ENCODE peak calls at places on chromosomes 7 and 10, in nine cellular contexts. B is spleen, U is breast epithelium, Q is GM23338, W is SK-N-SH, P is HepG2, O is Panc1, L is HCT116, C is GM12878. Y is an unnamed sample.

GRCh38 chr10:63935705-63936104 is 414.5 kb downstream of the REEP3 start:
- DNase-seq in B (no peak), U (no peak), Q (peak; percentile 6), W (no peak), P (no peak), O (no peak), L (no peak), C (no peak), Y (no peak)

GRCh38 chr10:132941640-132942051 is 724 bp downstream of the CFAP46 start:
- DNase-seq in B (peak; percentile 74), U (no peak), Q (no peak), W (peak; percentile 53), P (no peak), O (no peak), L (no peak), C (no peak), Y (no peak)

GRCh38 chr7:95686109-95686508 is 86.2 kb upstream of the DYNC1I1 start:
- DNase-seq in B (no peak), U (peak; percentile 32), Q (peak; percentile 67), W (peak; percentile 35), P (peak; percentile 40), O (peak; percentile 54), L (peak; percentile 54), C (no peak), Y (peak; percentile 80)

GRCh38 chr10:110485541-110485940 is 12.2 kb upstream of the DUSP5 start:
- DNase-seq in B (no peak), U (no peak), Q (no peak), W (no peak), P (no peak), O (no peak), L (no peak), C (no peak), Y (no peak)

GRCh38 chr7:5596046-5596895 is 172.6 kb upstream of the TNRC18 start:
- DNase-seq in B (peak; percentile 88), U (peak; percentile 76), Q (peak; percentile 55), W (peak; percentile 90), P (no peak), O (peak; percentile 69), L (peak; percentile 71), C (no peak), Y (peak; percentile 94)

GRCh38 chr10:103802637-103803353 is 52.6 kb downstream of the SH3PXD2A start:
- DNase-seq in B (no peak), U (no peak), Q (no peak), W (no peak), P (no peak), O (no peak), L (no peak), C (no peak), Y (no peak)

GRCh38 chr10:91048380-91048779 is 127.5 kb upstream of the ANKRD1 start:
- DNase-seq in B (no peak), U (no peak), Q (no peak), W (no peak), P (no peak), O (no peak), L (no peak), C (no peak), Y (no peak)

GRCh38 chr7:47759056-47759706 is 177.3 kb upstream of the TNS3 start:
- DNase-seq in B (no peak), U (peak; percentile 13), Q (no peak), W (no peak), P (no peak), O (no peak), L (peak; percentile 10), C (no peak), Y (no peak)

GRCh38 chr7:117567781-117568180 is 88.0 kb downstream of the CFTR start:
- DNase-seq in B (no peak), U (no peak), Q (no peak), W (no peak), P (no peak), O (no peak), L (no peak), C (no peak), Y (no peak)

GRCh38 chr7:11212080-11212711 is 238.5 kb downstream of the PHF14 start:
- DNase-seq in B (no peak), U (no peak), Q (peak; percentile 88), W (peak; percentile 56), P (peak; percentile 55), O (peak; percentile 39), L (peak; percentile 42), C (peak; percentile 12), Y (peak; percentile 67)

GRCh38 chr7:79553811-79554555 is 100.5 kb upstream of the MAGI2 start:
- DNase-seq in B (no peak), U (no peak), Q (no peak), W (no peak), P (no peak), O (peak; percentile 24), L (no peak), C (no peak), Y (no peak)

GRCh38 chr10:21175797-21176196 is 278.7 kb upstream of the NEBL start:
- DNase-seq in B (no peak), U (no peak), Q (no peak), W (no peak), P (no peak), O (no peak), L (no peak), C (no peak), Y (no peak)
- H3K27me3 ChIP-seq in B (peaks cover 69% of the 10 kb centered on the region), U (no peaks in the 10 kb centered on the region), Q (peaks cover 52% of the 10 kb centered on the region), W (no peaks in the 10 kb centered on the region), P (peaks cover 12% of the 10 kb centered on the region), O (no peaks in the 10 kb centered on the region), L (no peaks in the 10 kb centered on the region), C (peaks cover 2% of the 10 kb centered on the region), Y (peaks cover 56% of the 10 kb centered on the region)

DNA sequence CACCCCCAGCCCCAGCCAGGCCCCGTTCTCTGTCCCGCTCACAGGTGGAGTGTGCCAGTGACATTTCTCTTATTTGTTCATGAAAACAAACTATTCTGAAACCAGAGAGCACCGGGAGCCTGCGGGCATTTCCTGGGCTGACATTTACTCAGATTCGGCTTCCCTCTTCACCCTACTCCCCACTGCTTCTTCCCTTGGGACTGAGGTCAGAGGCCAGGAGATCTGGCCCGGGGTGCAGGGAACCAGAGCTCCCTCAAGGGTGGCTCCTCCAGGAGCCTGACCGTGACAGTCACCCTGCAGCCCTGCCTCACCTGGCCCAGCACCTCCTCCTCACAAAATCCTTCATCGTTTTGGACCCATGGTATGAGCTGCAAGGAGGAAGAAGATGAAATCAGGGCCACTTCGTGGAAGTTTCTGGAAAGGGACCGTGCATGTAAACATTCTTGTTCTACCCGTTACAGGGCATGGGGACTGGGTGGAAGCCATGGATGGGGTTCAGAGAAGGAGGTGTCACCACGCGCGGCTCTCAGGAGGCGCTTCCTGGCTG is 12.2 kb downstream of the BHLHA15 start:
- DNase-seq in B (peak; percentile 47), U (no peak), Q (no peak), W (no peak), P (no peak), O (no peak), L (no peak), C (no peak), Y (no peak)
- H3K36me3 ChIP-seq in B (peaks cover 47% of the 10 kb centered on the region), U (no peaks in the 10 kb centered on the region), Q (no peaks in the 10 kb centered on the region), W (peaks cover 8% of the 10 kb centered on the region), P (no peaks in the 10 kb centered on the region), O (no peaks in the 10 kb centered on the region), L (no peaks in the 10 kb centered on the region), C (no peaks in the 10 kb centered on the region), Y (peaks cover 6% of the 10 kb centered on the region)

DNA sequence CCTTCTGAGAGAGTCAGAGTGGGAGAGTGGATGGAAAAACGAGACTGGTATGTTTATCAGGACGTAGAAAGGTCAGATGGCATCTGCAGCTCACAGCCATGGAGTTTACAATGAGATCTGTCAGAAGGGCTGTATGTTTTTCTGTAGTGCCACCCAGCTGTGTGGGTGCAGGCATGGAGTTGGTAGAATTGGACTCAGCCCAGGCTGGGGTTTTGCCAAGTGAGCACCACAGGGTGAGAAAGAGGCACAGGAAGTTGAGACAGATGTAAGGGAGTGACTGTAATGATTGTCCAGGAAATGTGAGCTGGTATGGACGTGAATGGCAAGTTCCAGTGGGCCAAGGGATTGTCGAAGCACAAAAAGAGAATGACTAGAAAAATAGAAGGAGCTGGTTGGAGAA is 9.1 kb upstream of the ZYX start:
- DNase-seq in B (peak; percentile 80), U (no peak), Q (no peak), W (no peak), P (no peak), O (no peak), L (no peak), C (no peak), Y (peak; percentile 82)
- TF ChIP-seq POLR2AphosphoS5 in B (peak; percentile 47), U (no peak), Q (no peak), W (no peak), P (no peak), O (no peak), L (no peak), C (no peak), Y (no peak)

GRCh38 chr10:122664501-122664900 is 35.1 kb downstream of the C10orf120 start:
- DNase-seq in B (no peak), U (no peak), Q (no peak), W (no peak), P (no peak), O (no peak), L (no peak), C (no peak), Y (no peak)
- H3K27me3 ChIP-seq in B (peaks cover 9% of the 10 kb centered on the region), U (no peaks in the 10 kb centered on the region), Q (no peaks in the 10 kb centered on the region), W (no peaks in the 10 kb centered on the region), P (peaks cover 1% of the 10 kb centered on the region), O (peaks cover 22% of the 10 kb centered on the region), L (peaks cover 89% of the 10 kb centered on the region), C (peaks cover 6% of the 10 kb centered on the region), Y (no peaks in the 10 kb centered on the region)

GRCh38 chr7:157400171-157400860 is 63.5 kb downstream of the DNAJB6 start:
- DNase-seq in B (no peak), U (no peak), Q (no peak), W (peak; percentile 36), P (no peak), O (no peak), L (no peak), C (no peak), Y (peak; percentile 66)
- H3K36me3 ChIP-seq in B (peaks cover 18% of the 10 kb centered on the region), U (no peaks in the 10 kb centered on the region), Q (peaks cover 4% of the 10 kb centered on the region), W (peaks cover 40% of the 10 kb centered on the region), P (peaks cover 17% of the 10 kb centered on the region), O (peaks cover 2% of the 10 kb centered on the region), L (no peaks in the 10 kb centered on the region), C (peaks cover 17% of the 10 kb centered on the region), Y (no peaks in the 10 kb centered on the region)

GRCh38 chr7:69567790-69568189 is 30.5 kb upstream of the AUTS2 start:
- DNase-seq in B (no peak), U (no peak), Q (no peak), W (no peak), P (no peak), O (no peak), L (no peak), C (no peak), Y (no peak)

GRCh38 chr7:69564454-69565417 is 33.5 kb upstream of the AUTS2 start:
- DNase-seq in B (no peak), U (no peak), Q (no peak), W (peak; percentile 85), P (peak; percentile 2), O (no peak), L (no peak), C (peak; percentile 40), Y (peak; percentile 72)

GRCh38 chr7:69568266-69568665 is 30.0 kb upstream of the AUTS2 start:
- DNase-seq in B (no peak), U (no peak), Q (no peak), W (no peak), P (no peak), O (no peak), L (no peak), C (no peak), Y (no peak)
- TF ChIP-seq POLR2AphosphoS5 in B (no peak), U (no peak), Q (no peak), W (no peak), P (no peak), O (no peak), L (no peak), C (no peak), Y (no peak)

GRCh38 chr7:49245062-49245461 is 320.7 kb downstream of the CDC14C start:
- DNase-seq in B (no peak), U (no peak), Q (peak; percentile 69), W (no peak), P (no peak), O (no peak), L (no peak), C (no peak), Y (no peak)
- H3K27me3 ChIP-seq in B (no peaks in the 10 kb centered on the region), U (no peaks in the 10 kb centered on the region), Q (no peaks in the 10 kb centered on the region), W (no peaks in the 10 kb centered on the region), P (no peaks in the 10 kb centered on the region), O (no peaks in the 10 kb centered on the region), L (no peaks in the 10 kb centered on the region), C (no peaks in the 10 kb centered on the region), Y (no peaks in the 10 kb centered on the region)

Y was measured in sigmoid colon.